ENCODE peak calls at places on chromosomes 5 and 9, in five cellular contexts. One of them, this sample, is unnamed.

GRCh38 chr5:34735436-34736426 is 79.6 kb downstream of the RAI14 start:
- DNase-seq in kidney tubule cell: no peak
- DNase-seq in H7: no peak
- DNase-seq in T follicular helper cell: no peak
- DNase-seq in GM20000: no peak
- DNase-seq in this sample: no peak

GRCh38 chr9:113316032-113316431 is 12.9 kb upstream of the RNF183 start:
- DNase-seq in H7: no peak
- DNase-seq in GM20000: no peak
- DNase-seq in T follicular helper cell: no peak
- DNase-seq in kidney tubule cell: no peak
- DNase-seq in this sample: no peak

GRCh38 chr5:52725065-52725746 is 62.5 kb upstream of the ITGA1 start:
- DNase-seq in GM20000: peak
- DNase-seq in T follicular helper cell: peak
- DNase-seq in kidney tubule cell: peak
- DNase-seq in H7: no peak
- DNase-seq in this sample: no peak

GRCh38 chr9:126109575-126109974 is 217.1 kb upstream of the MVB12B start:
- DNase-seq in kidney tubule cell: no peak
- DNase-seq in GM20000: no peak
- DNase-seq in T follicular helper cell: no peak
- DNase-seq in H7: no peak
- DNase-seq in this sample: no peak

GRCh38 chr5:114928644-114929462 is 240.9 kb downstream of the TRIM36 start:
- DNase-seq in kidney tubule cell: no peak
- DNase-seq in H7: no peak
- DNase-seq in GM20000: no peak
- DNase-seq in T follicular helper cell: no peak
- DNase-seq in this sample: no peak

GRCh38 chr9:107246259-107247254 is 36.5 kb upstream of the RAD23B start:
- DNase-seq in T follicular helper cell: no peak
- DNase-seq in kidney tubule cell: no peak
- DNase-seq in GM20000: no peak
- DNase-seq in H7: peak
- DNase-seq in this sample: no peak

GRCh38 chr5:110896901-110897300 is 158.1 kb downstream of the SLC25A46 start:
- DNase-seq in H7: no peak
- DNase-seq in kidney tubule cell: no peak
- DNase-seq in GM20000: no peak
- DNase-seq in T follicular helper cell: no peak
- DNase-seq in this sample: no peak

GRCh38 chr5:43604699-43605098 is 1.7 kb downstream of the NNT start:
- DNase-seq in GM20000: no peak
- DNase-seq in T follicular helper cell: no peak
- DNase-seq in H7: no peak
- DNase-seq in kidney tubule cell: no peak
- DNase-seq in this sample: no peak

GRCh38 chr5:139600336-139600949 is 39.3 kb downstream of the UBE2D2 start:
- DNase-seq in kidney tubule cell: peak
- DNase-seq in T follicular helper cell: no peak
- DNase-seq in GM20000: no peak
- DNase-seq in H7: no peak
- DNase-seq in this sample: no peak

GRCh38 chr5:114361724-114362196 is at the start of gene KCNN2:
- DNase-seq in kidney tubule cell: peak
- DNase-seq in H7: peak
- DNase-seq in GM20000: peak
- DNase-seq in T follicular helper cell: no peak
- DNase-seq in this sample: no peak

This sample was measured in esophagus muscularis mucosa.